ENCODE peak calls at places on chromosomes 4 and X, in eight cellular contexts. One of them, this sample, is unnamed.

GRCh38 chr4:143184217-143184502 is 557 bp upstream of the USP38 start:
- DNase-seq in HCT116: no peak
- DNase-seq in dorsolateral prefrontal cortex: peak; percentile 59
- DNase-seq in stomach: no peak
- DNase-seq in prostate gland: no peak
- DNase-seq in PC-3: no peak
- DNase-seq in lung: no peak
- DNase-seq in IMR-90: no peak
- DNase-seq in this sample: no peak

GRCh38 chr4:112085156-112086035 is 59.9 kb upstream of the FAM241A start:
- DNase-seq in dorsolateral prefrontal cortex: no peak
- DNase-seq in lung: no peak
- DNase-seq in stomach: no peak
- DNase-seq in IMR-90: peak; percentile 6
- DNase-seq in PC-3: peak; percentile 49
- DNase-seq in HCT116: no peak
- DNase-seq in prostate gland: no peak
- DNase-seq in this sample: peak; percentile 16

GRCh38 chr4:21768349-21769310 is 179.9 kb downstream of the KCNIP4 start:
- DNase-seq in prostate gland: peak; percentile 11
- DNase-seq in lung: no peak
- DNase-seq in IMR-90: peak; percentile 52
- DNase-seq in stomach: no peak
- DNase-seq in HCT116: peak; percentile 28
- DNase-seq in dorsolateral prefrontal cortex: no peak
- DNase-seq in PC-3: peak; percentile 60
- DNase-seq in this sample: peak; percentile 83

GRCh38 chr4:84126061-84126787 is 372.9 kb downstream of the NKX6-1 start:
- DNase-seq in prostate gland: no peak
- DNase-seq in dorsolateral prefrontal cortex: no peak
- DNase-seq in PC-3: no peak
- DNase-seq in IMR-90: no peak
- DNase-seq in HCT116: no peak
- DNase-seq in lung: no peak
- DNase-seq in stomach: no peak
- DNase-seq in this sample: no peak

GRCh38 chr4:54677416-54677815 is 19.7 kb downstream of the KIT start:
- DNase-seq in IMR-90: no peak
- DNase-seq in stomach: no peak
- DNase-seq in lung: no peak
- DNase-seq in PC-3: no peak
- DNase-seq in dorsolateral prefrontal cortex: no peak
- DNase-seq in HCT116: no peak
- DNase-seq in prostate gland: no peak
- DNase-seq in this sample: no peak

GRCh38 chr4:184558996-184559395 is 84.6 kb upstream of the IRF2 start:
- DNase-seq in IMR-90: no peak
- DNase-seq in dorsolateral prefrontal cortex: no peak
- DNase-seq in PC-3: no peak
- DNase-seq in lung: no peak
- DNase-seq in prostate gland: no peak
- DNase-seq in HCT116: no peak
- DNase-seq in stomach: no peak
- DNase-seq in this sample: no peak

GRCh38 chr4:101651778-101652177 is 138.8 kb upstream of the BANK1 start:
- DNase-seq in stomach: no peak
- DNase-seq in PC-3: no peak
- DNase-seq in prostate gland: no peak
- DNase-seq in IMR-90: no peak
- DNase-seq in lung: no peak
- DNase-seq in dorsolateral prefrontal cortex: no peak
- DNase-seq in HCT116: no peak
- DNase-seq in this sample: no peak

GRCh38 chrX:12657881-12658280 is 133.3 kb upstream of the PRPS2 start:
- DNase-seq in HCT116: no peak
- DNase-seq in prostate gland: no peak
- DNase-seq in stomach: no peak
- DNase-seq in dorsolateral prefrontal cortex: no peak
- DNase-seq in PC-3: no peak
- DNase-seq in lung: no peak
- DNase-seq in IMR-90: no peak
- DNase-seq in this sample: no peak

GRCh38 chr4:110008540-110008939 is 95.9 kb downstream of the EGF start:
- DNase-seq in prostate gland: no peak
- DNase-seq in HCT116: no peak
- DNase-seq in stomach: no peak
- DNase-seq in IMR-90: no peak
- DNase-seq in lung: no peak
- DNase-seq in dorsolateral prefrontal cortex: no peak
- DNase-seq in PC-3: no peak
- DNase-seq in this sample: no peak

GRCh38 chr4:140875751-140876389 is 119.7 kb upstream of the TBC1D9 start:
- DNase-seq in HCT116: no peak
- DNase-seq in dorsolateral prefrontal cortex: no peak
- DNase-seq in PC-3: no peak
- DNase-seq in lung: no peak
- DNase-seq in IMR-90: no peak
- DNase-seq in stomach: no peak
- DNase-seq in prostate gland: no peak
- DNase-seq in this sample: no peak

GRCh38 chrX:96685205-96686099 is 810 bp downstream of the DIAPH2 start:
- DNase-seq in prostate gland: peak; percentile 3
- DNase-seq in dorsolateral prefrontal cortex: no peak
- DNase-seq in IMR-90: peak; percentile 55
- DNase-seq in PC-3: peak; percentile 55
- DNase-seq in stomach: peak; percentile 35
- DNase-seq in lung: peak; percentile 41
- DNase-seq in HCT116: no peak
- DNase-seq in this sample: peak; percentile 42

GRCh38 chr4:7513731-7514130 is 79.0 kb upstream of the PSAPL1 start:
- DNase-seq in HCT116: no peak
- DNase-seq in prostate gland: peak; percentile 13
- DNase-seq in dorsolateral prefrontal cortex: no peak
- DNase-seq in stomach: no peak
- DNase-seq in IMR-90: peak; percentile 39
- DNase-seq in lung: no peak
- DNase-seq in PC-3: peak; percentile 81
- DNase-seq in this sample: no peak

GRCh38 chr4:41579556-41579955 is 41.6 kb downstream of the LIMCH1 start:
- DNase-seq in dorsolateral prefrontal cortex: no peak
- DNase-seq in lung: no peak
- DNase-seq in IMR-90: no peak
- DNase-seq in PC-3: no peak
- DNase-seq in prostate gland: no peak
- DNase-seq in HCT116: no peak
- DNase-seq in stomach: no peak
- DNase-seq in this sample: no peak

GRCh38 chr4:187493661-187494060 is 501.9 kb upstream of the ZFP42 start:
- DNase-seq in prostate gland: no peak
- DNase-seq in PC-3: no peak
- DNase-seq in stomach: no peak
- DNase-seq in dorsolateral prefrontal cortex: no peak
- DNase-seq in IMR-90: no peak
- DNase-seq in HCT116: no peak
- DNase-seq in lung: no peak
- DNase-seq in this sample: no peak

GRCh38 chr4:72558655-72559054 is 10.4 kb downstream of the ADAMTS3 start:
- DNase-seq in prostate gland: no peak
- DNase-seq in dorsolateral prefrontal cortex: no peak
- DNase-seq in stomach: no peak
- DNase-seq in PC-3: peak; percentile 79
- DNase-seq in HCT116: no peak
- DNase-seq in lung: no peak
- DNase-seq in IMR-90: no peak
- DNase-seq in this sample: no peak

GRCh38 chrX:154729439-154729838 is 21.4 kb downstream of the GAB3 start:
- DNase-seq in prostate gland: no peak
- DNase-seq in dorsolateral prefrontal cortex: no peak
- DNase-seq in IMR-90: no peak
- DNase-seq in PC-3: no peak
- DNase-seq in HCT116: no peak
- DNase-seq in stomach: no peak
- DNase-seq in lung: no peak
- DNase-seq in this sample: no peak

GRCh38 chr4:92270908-92271307 is 32.9 kb upstream of the GRID2 start:
- DNase-seq in stomach: no peak
- DNase-seq in prostate gland: no peak
- DNase-seq in IMR-90: no peak
- DNase-seq in dorsolateral prefrontal cortex: no peak
- DNase-seq in PC-3: peak; percentile 4
- DNase-seq in lung: no peak
- DNase-seq in HCT116: peak; percentile 10
- DNase-seq in this sample: peak; percentile 8

GRCh38 chrX:44767308-44767707 is 76.5 kb upstream of the DUSP21 start:
- DNase-seq in lung: no peak
- DNase-seq in prostate gland: no peak
- DNase-seq in HCT116: no peak
- DNase-seq in dorsolateral prefrontal cortex: no peak
- DNase-seq in PC-3: no peak
- DNase-seq in IMR-90: no peak
- DNase-seq in stomach: no peak
- DNase-seq in this sample: no peak

GRCh38 chr4:122603156-122603574 is 17.7 kb downstream of the IL21 start:
- DNase-seq in IMR-90: peak; percentile 11
- DNase-seq in lung: no peak
- DNase-seq in dorsolateral prefrontal cortex: no peak
- DNase-seq in prostate gland: no peak
- DNase-seq in PC-3: no peak
- DNase-seq in HCT116: no peak
- DNase-seq in stomach: no peak
- DNase-seq in this sample: no peak

GRCh38 chrX:133698298-133698697 is 283.0 kb upstream of the GPC4 start:
- DNase-seq in stomach: no peak
- DNase-seq in IMR-90: peak; percentile 28
- DNase-seq in lung: no peak
- DNase-seq in dorsolateral prefrontal cortex: no peak
- DNase-seq in HCT116: no peak
- DNase-seq in PC-3: peak; percentile 60
- DNase-seq in prostate gland: no peak
- DNase-seq in this sample: peak; percentile 69

GRCh38 chr4:102639602-102640001 is 121.2 kb downstream of the MANBA start:
- DNase-seq in dorsolateral prefrontal cortex: no peak
- DNase-seq in HCT116: no peak
- DNase-seq in lung: no peak
- DNase-seq in stomach: no peak
- DNase-seq in IMR-90: no peak
- DNase-seq in prostate gland: no peak
- DNase-seq in PC-3: no peak
- DNase-seq in this sample: no peak

GRCh38 chr4:123453006-123453685 is 56.6 kb downstream of the SPRY1 start:
- DNase-seq in PC-3: no peak
- DNase-seq in dorsolateral prefrontal cortex: no peak
- DNase-seq in stomach: no peak
- DNase-seq in HCT116: no peak
- DNase-seq in lung: no peak
- DNase-seq in IMR-90: peak; percentile 43
- DNase-seq in prostate gland: no peak
- DNase-seq in this sample: peak; percentile 46

GRCh38 chr4:2934077-2934812 is 29.0 kb downstream of the NOP14 start:
- DNase-seq in prostate gland: no peak
- DNase-seq in dorsolateral prefrontal cortex: no peak
- DNase-seq in lung: peak; percentile 68
- DNase-seq in stomach: peak; percentile 57
- DNase-seq in PC-3: peak; percentile 19
- DNase-seq in IMR-90: peak; percentile 24
- DNase-seq in HCT116: no peak
- DNase-seq in this sample: peak; percentile 49

GRCh38 chr4:109334596-109335105 is 32.2 kb upstream of the COL25A1 start:
- DNase-seq in dorsolateral prefrontal cortex: no peak
- DNase-seq in IMR-90: no peak
- DNase-seq in PC-3: no peak
- DNase-seq in HCT116: no peak
- DNase-seq in lung: no peak
- DNase-seq in prostate gland: no peak
- DNase-seq in stomach: no peak
- DNase-seq in this sample: no peak

GRCh38 chr4:94415448-94415847 is 36.3 kb upstream of the PDLIM5 start:
- DNase-seq in HCT116: no peak
- DNase-seq in stomach: no peak
- DNase-seq in IMR-90: no peak
- DNase-seq in PC-3: no peak
- DNase-seq in dorsolateral prefrontal cortex: no peak
- DNase-seq in prostate gland: no peak
- DNase-seq in lung: no peak
- DNase-seq in this sample: no peak
- H3K4me3 ChIP-seq in HCT116: no peak overlapping the region
- H3K4me3 ChIP-seq in stomach: no peak overlapping the region
- H3K4me3 ChIP-seq in IMR-90: no peak overlapping the region
- H3K4me3 ChIP-seq in PC-3: no peak overlapping the region
- H3K4me3 ChIP-seq in dorsolateral prefrontal cortex: no peak overlapping the region
- H3K4me3 ChIP-seq in prostate gland: no peak overlapping the region
- H3K4me3 ChIP-seq in lung: no peak overlapping the region
- H3K4me3 ChIP-seq in this sample: no peak overlapping the region

GRCh38 chr4:113293673-113294072 is 244.2 kb downstream of the ANK2 start:
- DNase-seq in prostate gland: no peak
- DNase-seq in dorsolateral prefrontal cortex: no peak
- DNase-seq in lung: no peak
- DNase-seq in stomach: no peak
- DNase-seq in PC-3: no peak
- DNase-seq in HCT116: no peak
- DNase-seq in IMR-90: no peak
- DNase-seq in this sample: no peak
- H3K4me3 ChIP-seq in prostate gland: no peak overlapping the region
- H3K4me3 ChIP-seq in dorsolateral prefrontal cortex: peak overlapping the region; percentile 27
- H3K4me3 ChIP-seq in lung: no peak overlapping the region
- H3K4me3 ChIP-seq in stomach: peak overlapping the region; percentile 24
- H3K4me3 ChIP-seq in PC-3: no peak overlapping the region
- H3K4me3 ChIP-seq in HCT116: no peak overlapping the region
- H3K4me3 ChIP-seq in IMR-90: no peak overlapping the region
- H3K4me3 ChIP-seq in this sample: no peak overlapping the region

DNA sequence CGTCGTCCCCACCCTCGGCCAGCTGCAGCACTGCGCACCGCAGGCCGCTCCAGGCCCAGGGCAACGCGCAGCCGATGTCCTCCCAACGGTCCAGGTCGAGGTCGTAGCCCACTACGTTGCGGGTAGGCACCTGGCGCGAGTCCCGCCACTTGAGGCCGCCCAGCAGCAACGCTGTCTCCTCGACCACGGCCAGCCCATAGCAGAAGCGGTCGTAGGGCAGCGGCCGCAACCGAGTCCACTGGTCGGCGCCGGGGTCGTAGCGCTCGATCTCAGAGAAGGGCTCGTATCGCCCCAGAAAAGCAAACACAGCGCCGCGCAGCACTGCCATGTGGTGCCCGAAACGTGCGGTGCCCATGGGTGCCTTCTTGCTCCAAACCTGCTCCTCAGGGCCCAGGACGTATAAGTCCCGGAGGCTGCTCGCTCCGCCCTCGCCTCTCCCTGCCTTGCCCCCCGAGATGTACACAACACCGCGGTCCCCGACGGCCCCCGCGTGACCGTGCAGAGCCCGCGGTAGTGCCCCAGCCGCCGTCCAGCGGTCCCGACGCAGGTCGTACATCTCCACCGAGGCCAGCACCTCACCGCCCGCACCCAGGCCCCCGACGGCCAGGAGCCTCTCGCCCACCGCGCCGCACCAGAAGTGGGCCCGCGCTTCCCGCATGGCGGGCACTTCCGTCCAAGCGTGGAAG is 2.1 kb downstream of the KLHL34 start:
- DNase-seq in dorsolateral prefrontal cortex: no peak
- DNase-seq in stomach: no peak
- DNase-seq in HCT116: no peak
- DNase-seq in PC-3: no peak
- DNase-seq in lung: no peak
- DNase-seq in prostate gland: no peak
- DNase-seq in IMR-90: no peak
- DNase-seq in this sample: no peak
- H3K4me3 ChIP-seq in dorsolateral prefrontal cortex: no peak overlapping the region
- H3K4me3 ChIP-seq in stomach: peak overlapping the region; percentile 10
- H3K4me3 ChIP-seq in HCT116: no peak overlapping the region
- H3K4me3 ChIP-seq in PC-3: no peak overlapping the region
- H3K4me3 ChIP-seq in lung: no peak overlapping the region
- H3K4me3 ChIP-seq in prostate gland: no peak overlapping the region
- H3K4me3 ChIP-seq in IMR-90: no peak overlapping the region
- H3K4me3 ChIP-seq in this sample: peak overlapping the region; percentile 25

GRCh38 chrX:104564921-104565703 is 887 bp upstream of the IL1RAPL2 start:
- DNase-seq in stomach: no peak
- DNase-seq in IMR-90: no peak
- DNase-seq in PC-3: no peak
- DNase-seq in prostate gland: no peak
- DNase-seq in dorsolateral prefrontal cortex: no peak
- DNase-seq in HCT116: no peak
- DNase-seq in lung: no peak
- DNase-seq in this sample: no peak
- H3K4me3 ChIP-seq in stomach: no peak overlapping the region
- H3K4me3 ChIP-seq in IMR-90: no peak overlapping the region
- H3K4me3 ChIP-seq in PC-3: peak overlapping the region; percentile 80
- H3K4me3 ChIP-seq in prostate gland: no peak overlapping the region
- H3K4me3 ChIP-seq in dorsolateral prefrontal cortex: peak overlapping the region; percentile 10
- H3K4me3 ChIP-seq in HCT116: no peak overlapping the region
- H3K4me3 ChIP-seq in lung: no peak overlapping the region
- H3K4me3 ChIP-seq in this sample: no peak overlapping the region

This sample was measured in choroid plexus epithelial cell.